ENCODE peak calls at places on chromosome 6, in four cellular contexts. One of them, this sample, is unnamed.

GRCh38 chr6:161548713-161549112 is 274.9 kb upstream of the AGPAT4 start:
- DNase-seq in tibial artery: no peak
- DNase-seq in small intestine: no peak
- DNase-seq in lower lobe of right lung: no peak
- DNase-seq in this sample: no peak

GRCh38 chr6:160070427-160070826 is 51.2 kb upstream of the SLC22A1 start:
- DNase-seq in small intestine: no peak
- DNase-seq in lower lobe of right lung: no peak
- DNase-seq in tibial artery: no peak
- DNase-seq in this sample: no peak

GRCh38 chr6:6595025-6595424 is 6.5 kb downstream of the LY86 start:
- DNase-seq in tibial artery: no peak
- DNase-seq in lower lobe of right lung: no peak
- DNase-seq in small intestine: no peak
- DNase-seq in this sample: no peak

GRCh38 chr6:8627085-8627861 is 191.9 kb upstream of the SLC35B3 start:
- DNase-seq in small intestine: no peak
- DNase-seq in tibial artery: no peak
- DNase-seq in lower lobe of right lung: no peak
- DNase-seq in this sample: no peak

GRCh38 chr6:112296122-112296521 is 41.8 kb upstream of the LAMA4 start:
- DNase-seq in small intestine: no peak
- DNase-seq in lower lobe of right lung: no peak
- DNase-seq in tibial artery: no peak
- DNase-seq in this sample: no peak

GRCh38 chr6:107392069-107392468 is 67.3 kb downstream of the PDSS2 start:
- DNase-seq in small intestine: no peak
- DNase-seq in lower lobe of right lung: no peak
- DNase-seq in tibial artery: no peak
- DNase-seq in this sample: no peak

GRCh38 chr6:133710826-133711225 is 178.1 kb upstream of the TCF21 start:
- DNase-seq in small intestine: no peak
- DNase-seq in lower lobe of right lung: no peak
- DNase-seq in tibial artery: no peak
- DNase-seq in this sample: no peak

GRCh38 chr6:48486876-48487275 is 375.9 kb upstream of the PTCHD4 start:
- DNase-seq in tibial artery: no peak
- DNase-seq in lower lobe of right lung: no peak
- DNase-seq in small intestine: no peak
- DNase-seq in this sample: no peak

GRCh38 chr6:73579851-73580246 is 59.0 kb upstream of the EEF1A1 start:
- DNase-seq in small intestine: peak; percentile 18
- DNase-seq in lower lobe of right lung: no peak
- DNase-seq in tibial artery: peak; percentile 26
- DNase-seq in this sample: no peak

GRCh38 chr6:41153992-41154625 is at the start of gene TREML1:
- DNase-seq in tibial artery: no peak
- DNase-seq in small intestine: no peak
- DNase-seq in lower lobe of right lung: no peak
- DNase-seq in this sample: no peak

GRCh38 chr6:140546640-140547039 is 1172.2 kb upstream of the CITED2 start:
- DNase-seq in lower lobe of right lung: no peak
- DNase-seq in small intestine: no peak
- DNase-seq in tibial artery: no peak
- DNase-seq in this sample: no peak

GRCh38 chr6:157655139-157655538 is 167.9 kb upstream of the SNX9 start:
- DNase-seq in lower lobe of right lung: no peak
- DNase-seq in tibial artery: no peak
- DNase-seq in small intestine: no peak
- DNase-seq in this sample: no peak

GRCh38 chr6:13066820-13067219 is 261.5 kb downstream of the TBC1D7 start:
- DNase-seq in lower lobe of right lung: no peak
- DNase-seq in tibial artery: no peak
- DNase-seq in small intestine: peak; percentile 63
- DNase-seq in this sample: no peak

GRCh38 chr6:106162926-106163325 is 76.8 kb downstream of the PRDM1 start:
- DNase-seq in small intestine: no peak
- DNase-seq in tibial artery: no peak
- DNase-seq in lower lobe of right lung: no peak
- DNase-seq in this sample: no peak

GRCh38 chr6:106161893-106162292 is 75.8 kb downstream of the PRDM1 start:
- DNase-seq in lower lobe of right lung: no peak
- DNase-seq in small intestine: no peak
- DNase-seq in tibial artery: no peak
- DNase-seq in this sample: no peak

GRCh38 chr6:106160189-106160588 is 74.1 kb downstream of the PRDM1 start:
- DNase-seq in small intestine: no peak
- DNase-seq in lower lobe of right lung: no peak
- DNase-seq in tibial artery: no peak
- DNase-seq in this sample: no peak

GRCh38 chr6:106159531-106159940 is 73.4 kb downstream of the PRDM1 start:
- DNase-seq in lower lobe of right lung: no peak
- DNase-seq in small intestine: no peak
- DNase-seq in tibial artery: no peak
- DNase-seq in this sample: no peak

GRCh38 chr6:106161475-106161874 is 75.3 kb downstream of the PRDM1 start:
- DNase-seq in tibial artery: no peak
- DNase-seq in small intestine: no peak
- DNase-seq in lower lobe of right lung: no peak
- DNase-seq in this sample: no peak
- H3K4me1 ChIP-seq in tibial artery: no peaks in the 10 kb centered on the region
- H3K4me1 ChIP-seq in small intestine: no peaks in the 10 kb centered on the region
- H3K4me1 ChIP-seq in lower lobe of right lung: peaks cover 12% of the 10 kb centered on the region
- H3K4me1 ChIP-seq in this sample: peaks cover 26% of the 10 kb centered on the region

GRCh38 chr6:122614303-122614702 is 4.1 kb downstream of the PKIB start:
- DNase-seq in tibial artery: no peak
- DNase-seq in lower lobe of right lung: no peak
- DNase-seq in small intestine: no peak
- DNase-seq in this sample: no peak

GRCh38 chr6:122615409-122615808 is 5.2 kb downstream of the PKIB start:
- DNase-seq in small intestine: no peak
- DNase-seq in lower lobe of right lung: no peak
- DNase-seq in tibial artery: no peak
- DNase-seq in this sample: no peak

GRCh38 chr6:122620428-122620827 is 10.2 kb downstream of the PKIB start:
- DNase-seq in small intestine: no peak
- DNase-seq in tibial artery: no peak
- DNase-seq in lower lobe of right lung: no peak
- DNase-seq in this sample: no peak

GRCh38 chr6:122619309-122619708 is 9.1 kb downstream of the PKIB start:
- DNase-seq in lower lobe of right lung: no peak
- DNase-seq in tibial artery: no peak
- DNase-seq in small intestine: no peak
- DNase-seq in this sample: no peak

DNA sequence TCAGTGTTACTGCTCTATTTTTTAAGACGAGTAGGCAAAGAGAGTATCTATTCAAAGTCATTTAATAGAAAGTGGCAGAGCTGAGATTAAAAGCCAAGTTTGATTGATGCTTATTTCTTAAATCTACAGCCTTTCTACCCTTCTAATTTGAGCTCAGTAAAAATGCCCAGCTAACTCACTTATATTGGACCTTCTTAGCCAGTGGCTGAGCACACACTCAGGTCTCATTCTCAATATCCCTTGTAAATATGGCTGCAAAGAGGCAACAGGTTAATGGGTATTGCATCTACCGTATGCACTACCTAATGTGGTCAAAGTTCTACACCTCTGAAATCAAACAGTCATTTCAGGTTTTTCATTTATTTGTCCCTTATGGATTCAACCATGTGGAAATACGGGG is 6.7 kb downstream of the PKIB start:
- DNase-seq in lower lobe of right lung: no peak
- DNase-seq in small intestine: no peak
- DNase-seq in tibial artery: no peak
- DNase-seq in this sample: no peak
- H3K27me3 ChIP-seq in lower lobe of right lung: no peaks in the 10 kb centered on the region
- H3K27me3 ChIP-seq in small intestine: no peaks in the 10 kb centered on the region
- H3K27me3 ChIP-seq in tibial artery: no peaks in the 10 kb centered on the region
- H3K27me3 ChIP-seq in this sample: no peaks in the 10 kb centered on the region

DNA sequence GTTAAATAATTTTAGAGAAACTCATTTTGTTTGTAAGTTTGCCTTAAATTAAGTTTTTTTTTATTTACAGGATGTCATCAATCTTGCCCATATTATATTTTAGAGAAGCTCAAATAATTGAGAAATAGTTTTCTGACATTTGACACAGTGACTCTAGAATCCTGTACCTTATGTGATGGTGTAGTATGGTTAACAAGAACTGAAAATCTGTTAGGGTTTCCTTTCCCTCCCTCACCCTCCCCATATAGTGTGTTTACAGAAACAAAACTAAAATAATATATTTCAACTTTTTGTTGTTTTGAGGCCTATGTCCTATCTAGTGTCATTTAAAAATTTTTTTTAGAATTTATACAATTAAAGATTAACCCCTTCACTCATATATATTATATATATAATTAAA is 91.8 kb downstream of the SESN1 start:
- DNase-seq in tibial artery: no peak
- DNase-seq in small intestine: no peak
- DNase-seq in lower lobe of right lung: no peak
- DNase-seq in this sample: no peak
- H3K9me3 ChIP-seq in tibial artery: no peaks in the 10 kb centered on the region
- H3K9me3 ChIP-seq in small intestine: no peaks in the 10 kb centered on the region
- H3K9me3 ChIP-seq in lower lobe of right lung: no peaks in the 10 kb centered on the region
- H3K9me3 ChIP-seq in this sample: no peaks in the 10 kb centered on the region

DNA sequence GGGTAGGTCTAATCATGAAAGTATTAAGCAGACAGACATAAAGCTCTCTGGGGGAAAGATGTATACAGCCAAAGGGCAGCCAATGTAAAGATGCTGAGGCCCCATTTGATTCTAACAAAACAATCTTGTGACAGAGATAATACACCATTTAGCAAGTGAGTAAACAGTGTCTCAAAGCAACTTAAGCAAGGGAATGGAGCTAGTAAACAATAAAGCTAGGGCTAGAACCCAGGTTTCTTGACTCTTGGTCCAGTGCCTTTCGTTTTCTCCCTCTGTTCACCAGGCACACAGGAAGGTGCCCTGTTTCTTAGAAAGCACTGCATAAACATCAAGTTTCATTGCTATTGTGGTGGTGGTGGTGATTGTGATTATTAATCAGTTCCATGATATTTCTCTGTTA is 5.1 kb downstream of the ELOVL2 start:
- DNase-seq in small intestine: no peak
- DNase-seq in tibial artery: no peak
- DNase-seq in lower lobe of right lung: no peak
- DNase-seq in this sample: no peak
- H3K4me1 ChIP-seq in small intestine: no peaks in the 10 kb centered on the region
- H3K4me1 ChIP-seq in tibial artery: peaks cover 6% of the 10 kb centered on the region
- H3K4me1 ChIP-seq in lower lobe of right lung: no peaks in the 10 kb centered on the region
- H3K4me1 ChIP-seq in this sample: no peaks in the 10 kb centered on the region

GRCh38 chr6:116949964-116950363 is 72.9 kb downstream of the RFX6 start:
- DNase-seq in tibial artery: no peak
- DNase-seq in lower lobe of right lung: no peak
- DNase-seq in small intestine: no peak
- DNase-seq in this sample: no peak

GRCh38 chr6:116954335-116954734 is 77.3 kb downstream of the RFX6 start:
- DNase-seq in tibial artery: no peak
- DNase-seq in lower lobe of right lung: no peak
- DNase-seq in small intestine: no peak
- DNase-seq in this sample: no peak

GRCh38 chr6:116945809-116946208 is 68.8 kb downstream of the RFX6 start:
- DNase-seq in small intestine: no peak
- DNase-seq in tibial artery: no peak
- DNase-seq in lower lobe of right lung: no peak
- DNase-seq in this sample: no peak

DNA sequence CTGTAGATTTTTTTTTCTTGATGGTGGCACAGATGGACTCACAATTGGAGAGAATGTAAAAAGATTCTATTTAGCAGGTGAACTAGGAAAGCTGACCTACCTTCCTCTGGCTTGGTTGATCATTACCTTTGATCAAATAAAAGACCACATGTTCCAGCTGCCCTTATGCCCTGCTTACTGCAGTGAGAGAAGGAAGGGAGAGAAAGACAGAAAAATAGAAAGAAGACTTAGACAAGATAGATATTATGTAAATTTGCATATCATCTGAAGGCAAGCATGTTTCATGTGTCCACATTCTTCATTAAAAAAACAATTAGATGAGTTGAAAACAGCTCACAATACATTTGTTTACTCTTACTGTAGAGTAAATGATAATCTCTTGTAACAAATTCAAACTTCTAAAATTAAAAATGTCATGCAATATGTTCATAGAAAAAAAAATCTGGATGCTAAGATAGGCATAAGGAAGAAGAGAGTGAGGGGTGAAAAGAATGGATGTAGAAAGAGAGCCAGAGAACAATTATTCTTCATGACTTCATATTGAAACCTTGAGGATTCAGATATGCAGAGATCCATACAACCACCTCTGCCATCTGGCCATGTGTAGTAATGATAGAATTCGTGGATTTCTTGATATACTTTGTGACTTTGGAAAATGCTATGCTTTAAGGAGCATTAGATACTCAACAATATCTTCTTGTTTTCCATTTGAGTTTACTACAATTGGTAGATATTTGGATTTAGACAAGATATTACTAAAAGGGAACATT is 71.7 kb downstream of the RFX6 start:
- DNase-seq in tibial artery: no peak
- DNase-seq in lower lobe of right lung: no peak
- DNase-seq in small intestine: peak; percentile 44
- DNase-seq in this sample: no peak
- H3K27me3 ChIP-seq in tibial artery: no peaks in the 10 kb centered on the region
- H3K27me3 ChIP-seq in lower lobe of right lung: no peaks in the 10 kb centered on the region
- H3K27me3 ChIP-seq in small intestine: no peaks in the 10 kb centered on the region
- H3K27me3 ChIP-seq in this sample: no peaks in the 10 kb centered on the region

This sample was measured in CD8-positive, alpha-beta memory T cell.